ENCODE peak calls at places on chromosome 7, in eight cellular contexts. One of them, this sample, is unnamed.

GRCh38 chr7:105067691-105068090 is 53.7 kb downstream of the KMT2E start:
- DNase-seq in GM12878: no peak
- DNase-seq in esophagus squamous epithelium: no peak
- DNase-seq in fibroblast of the aortic adventitia: no peak
- DNase-seq in tibial artery: no peak
- DNase-seq in lung: no peak
- DNase-seq in cardiac fibroblast: no peak
- DNase-seq in mammary epithelial cell: no peak
- DNase-seq in this sample: no peak

GRCh38 chr7:72183835-72184234 is 228.3 kb downstream of the CALN1 start:
- DNase-seq in GM12878: no peak
- DNase-seq in esophagus squamous epithelium: no peak
- DNase-seq in fibroblast of the aortic adventitia: no peak
- DNase-seq in tibial artery: no peak
- DNase-seq in lung: no peak
- DNase-seq in cardiac fibroblast: no peak
- DNase-seq in mammary epithelial cell: no peak
- DNase-seq in this sample: no peak

GRCh38 chr7:20280475-20281351 is 50.0 kb upstream of the ITGB8 start:
- DNase-seq in GM12878: no peak
- DNase-seq in esophagus squamous epithelium: no peak
- DNase-seq in fibroblast of the aortic adventitia: peak
- DNase-seq in tibial artery: no peak
- DNase-seq in lung: no peak
- DNase-seq in cardiac fibroblast: peak
- DNase-seq in mammary epithelial cell: no peak
- DNase-seq in this sample: peak

GRCh38 chr7:120272261-120272895 is 597 bp upstream of the KCND2 start:
- DNase-seq in GM12878: peak
- DNase-seq in esophagus squamous epithelium: no peak
- DNase-seq in fibroblast of the aortic adventitia: peak
- DNase-seq in tibial artery: no peak
- DNase-seq in lung: no peak
- DNase-seq in cardiac fibroblast: peak
- DNase-seq in mammary epithelial cell: peak
- DNase-seq in this sample: peak

GRCh38 chr7:17474724-17475344 is 176.4 kb downstream of the AHR start:
- DNase-seq in GM12878: no peak
- DNase-seq in esophagus squamous epithelium: no peak
- DNase-seq in fibroblast of the aortic adventitia: no peak
- DNase-seq in tibial artery: no peak
- DNase-seq in lung: no peak
- DNase-seq in cardiac fibroblast: no peak
- DNase-seq in mammary epithelial cell: no peak
- DNase-seq in this sample: no peak

GRCh38 chr7:5630670-5631069 is 150.8 kb downstream of the RNF216 start:
- DNase-seq in GM12878: no peak
- DNase-seq in esophagus squamous epithelium: no peak
- DNase-seq in fibroblast of the aortic adventitia: no peak
- DNase-seq in tibial artery: no peak
- DNase-seq in lung: no peak
- DNase-seq in cardiac fibroblast: no peak
- DNase-seq in mammary epithelial cell: peak
- DNase-seq in this sample: peak

GRCh38 chr7:155248366-155248756 is 49.3 kb upstream of the INSIG1 start:
- DNase-seq in GM12878: no peak
- DNase-seq in esophagus squamous epithelium: no peak
- DNase-seq in fibroblast of the aortic adventitia: no peak
- DNase-seq in tibial artery: no peak
- DNase-seq in lung: no peak
- DNase-seq in cardiac fibroblast: no peak
- DNase-seq in mammary epithelial cell: no peak
- DNase-seq in this sample: no peak

GRCh38 chr7:16795624-16796023 is 9.2 kb downstream of the AGR2 start:
- DNase-seq in GM12878: no peak
- DNase-seq in esophagus squamous epithelium: no peak
- DNase-seq in fibroblast of the aortic adventitia: no peak
- DNase-seq in tibial artery: no peak
- DNase-seq in lung: no peak
- DNase-seq in cardiac fibroblast: no peak
- DNase-seq in mammary epithelial cell: no peak
- DNase-seq in this sample: no peak

GRCh38 chr7:139427788-139428187 is 55.7 kb downstream of the KLRG2 start:
- DNase-seq in GM12878: no peak
- DNase-seq in esophagus squamous epithelium: no peak
- DNase-seq in fibroblast of the aortic adventitia: no peak
- DNase-seq in tibial artery: no peak
- DNase-seq in lung: no peak
- DNase-seq in cardiac fibroblast: no peak
- DNase-seq in mammary epithelial cell: peak
- DNase-seq in this sample: no peak

GRCh38 chr7:37987732-37988131 is 67.3 kb downstream of the EPDR1 start:
- DNase-seq in GM12878: no peak
- DNase-seq in esophagus squamous epithelium: no peak
- DNase-seq in fibroblast of the aortic adventitia: peak
- DNase-seq in tibial artery: no peak
- DNase-seq in lung: peak
- DNase-seq in cardiac fibroblast: no peak
- DNase-seq in mammary epithelial cell: peak
- DNase-seq in this sample: no peak

GRCh38 chr7:47326808-47327207 is 255.1 kb downstream of the TNS3 start:
- DNase-seq in GM12878: no peak
- DNase-seq in esophagus squamous epithelium: no peak
- DNase-seq in fibroblast of the aortic adventitia: peak
- DNase-seq in tibial artery: peak
- DNase-seq in lung: no peak
- DNase-seq in cardiac fibroblast: peak
- DNase-seq in mammary epithelial cell: no peak
- DNase-seq in this sample: peak

GRCh38 chr7:141198191-141198958 is 124.5 kb downstream of the TMEM178B start:
- DNase-seq in GM12878: no peak
- DNase-seq in esophagus squamous epithelium: no peak
- DNase-seq in fibroblast of the aortic adventitia: no peak
- DNase-seq in tibial artery: no peak
- DNase-seq in lung: no peak
- DNase-seq in cardiac fibroblast: no peak
- DNase-seq in mammary epithelial cell: no peak
- DNase-seq in this sample: no peak

DNA sequence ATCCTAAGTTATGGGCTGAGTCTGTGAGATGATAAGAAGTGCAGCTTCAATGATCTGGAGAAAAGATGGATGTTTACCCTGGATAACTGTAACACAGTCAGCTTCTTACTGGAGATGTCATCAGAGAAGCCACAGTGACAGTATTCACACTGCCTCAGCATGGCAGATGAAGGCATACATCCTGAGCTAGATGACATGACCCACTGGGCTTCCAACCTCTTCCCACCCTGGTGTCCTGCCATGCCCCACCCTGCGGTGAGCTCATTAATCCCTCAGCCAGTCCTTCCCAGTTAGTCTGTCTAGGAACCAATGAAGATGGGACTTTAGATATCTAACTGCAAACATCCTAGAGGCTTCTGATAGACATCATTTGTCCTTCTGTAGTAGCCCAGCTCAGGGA is 213.8 kb downstream of the TAX1BP1 start:
- DNase-seq in GM12878: no peak
- DNase-seq in esophagus squamous epithelium: no peak
- DNase-seq in fibroblast of the aortic adventitia: no peak
- DNase-seq in tibial artery: no peak
- DNase-seq in lung: no peak
- DNase-seq in cardiac fibroblast: no peak
- DNase-seq in mammary epithelial cell: no peak
- DNase-seq in this sample: no peak
- TF ChIP-seq CTCF in GM12878: no peak
- TF ChIP-seq CTCF in esophagus squamous epithelium: no peak
- TF ChIP-seq CTCF in fibroblast of the aortic adventitia: no peak
- TF ChIP-seq CTCF in tibial artery: no peak
- TF ChIP-seq CTCF in lung: no peak
- TF ChIP-seq CTCF in cardiac fibroblast: no peak
- TF ChIP-seq CTCF in mammary epithelial cell: no peak
- TF ChIP-seq CTCF in this sample: no peak

GRCh38 chr7:27901028-27901760 is 161.2 kb downstream of the TAX1BP1 start:
- DNase-seq in GM12878: peak
- DNase-seq in esophagus squamous epithelium: no peak
- DNase-seq in fibroblast of the aortic adventitia: peak
- DNase-seq in tibial artery: no peak
- DNase-seq in lung: no peak
- DNase-seq in cardiac fibroblast: peak
- DNase-seq in mammary epithelial cell: peak
- DNase-seq in this sample: peak
- H3K4me3 ChIP-seq in GM12878: peak
- H3K4me3 ChIP-seq in esophagus squamous epithelium: no peak
- H3K4me3 ChIP-seq in fibroblast of the aortic adventitia: peak
- H3K4me3 ChIP-seq in tibial artery: no peak
- H3K4me3 ChIP-seq in lung: no peak
- H3K4me3 ChIP-seq in cardiac fibroblast: no peak
- H3K4me3 ChIP-seq in mammary epithelial cell: peak
- H3K4me3 ChIP-seq in this sample: peak

DNA sequence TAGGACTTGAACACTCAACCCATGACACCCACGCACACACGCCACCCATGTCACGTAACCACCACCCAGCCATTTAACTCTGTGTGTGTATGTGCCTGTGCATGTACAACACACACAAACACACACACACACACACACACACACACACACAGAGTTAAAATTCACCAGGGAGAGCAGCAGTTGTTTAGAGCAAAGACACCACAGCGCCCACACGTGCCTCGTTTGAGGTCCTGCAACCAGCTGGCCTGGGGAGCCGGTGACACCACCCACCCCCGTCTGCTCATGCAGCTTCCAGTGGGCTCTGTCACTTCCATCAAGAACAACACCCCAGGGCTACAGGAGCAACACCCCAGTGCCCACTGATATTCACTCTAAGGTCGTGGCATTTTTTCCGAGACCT is 97.4 kb downstream of the ELFN1 start:
- DNase-seq in GM12878: no peak
- DNase-seq in esophagus squamous epithelium: no peak
- DNase-seq in fibroblast of the aortic adventitia: no peak
- DNase-seq in tibial artery: no peak
- DNase-seq in lung: no peak
- DNase-seq in cardiac fibroblast: no peak
- DNase-seq in mammary epithelial cell: no peak
- DNase-seq in this sample: no peak
- TF ChIP-seq CTCF in GM12878: no peak
- TF ChIP-seq CTCF in esophagus squamous epithelium: no peak
- TF ChIP-seq CTCF in fibroblast of the aortic adventitia: no peak
- TF ChIP-seq CTCF in tibial artery: no peak
- TF ChIP-seq CTCF in lung: no peak
- TF ChIP-seq CTCF in cardiac fibroblast: no peak
- TF ChIP-seq CTCF in mammary epithelial cell: no peak
- TF ChIP-seq CTCF in this sample: no peak

GRCh38 chr7:26295015-26295414 is 3.4 kb downstream of the SNX10 start:
- DNase-seq in GM12878: no peak
- DNase-seq in esophagus squamous epithelium: no peak
- DNase-seq in fibroblast of the aortic adventitia: no peak
- DNase-seq in tibial artery: no peak
- DNase-seq in lung: no peak
- DNase-seq in cardiac fibroblast: no peak
- DNase-seq in mammary epithelial cell: no peak
- DNase-seq in this sample: no peak

GRCh38 chr7:26293569-26294308 is 2.1 kb downstream of the SNX10 start:
- DNase-seq in GM12878: peak
- DNase-seq in esophagus squamous epithelium: no peak
- DNase-seq in fibroblast of the aortic adventitia: no peak
- DNase-seq in tibial artery: no peak
- DNase-seq in lung: no peak
- DNase-seq in cardiac fibroblast: no peak
- DNase-seq in mammary epithelial cell: no peak
- DNase-seq in this sample: no peak

GRCh38 chr7:26291699-26292538 is at the start of gene SNX10:
- DNase-seq in GM12878: no peak
- DNase-seq in esophagus squamous epithelium: no peak
- DNase-seq in fibroblast of the aortic adventitia: no peak
- DNase-seq in tibial artery: peak
- DNase-seq in lung: peak
- DNase-seq in cardiac fibroblast: peak
- DNase-seq in mammary epithelial cell: peak
- DNase-seq in this sample: no peak

GRCh38 chr7:26291251-26291650 is 411 bp upstream of the SNX10 start:
- DNase-seq in GM12878: no peak
- DNase-seq in esophagus squamous epithelium: no peak
- DNase-seq in fibroblast of the aortic adventitia: no peak
- DNase-seq in tibial artery: no peak
- DNase-seq in lung: no peak
- DNase-seq in cardiac fibroblast: no peak
- DNase-seq in mammary epithelial cell: no peak
- DNase-seq in this sample: no peak

GRCh38 chr7:26292768-26293560 is 1.3 kb downstream of the SNX10 start:
- DNase-seq in GM12878: no peak
- DNase-seq in esophagus squamous epithelium: no peak
- DNase-seq in fibroblast of the aortic adventitia: no peak
- DNase-seq in tibial artery: no peak
- DNase-seq in lung: no peak
- DNase-seq in cardiac fibroblast: no peak
- DNase-seq in mammary epithelial cell: no peak
- DNase-seq in this sample: no peak
- H3K4me3 ChIP-seq in GM12878: peak
- H3K4me3 ChIP-seq in esophagus squamous epithelium: peak
- H3K4me3 ChIP-seq in fibroblast of the aortic adventitia: no peak
- H3K4me3 ChIP-seq in tibial artery: no peak
- H3K4me3 ChIP-seq in lung: no peak
- H3K4me3 ChIP-seq in cardiac fibroblast: no peak
- H3K4me3 ChIP-seq in mammary epithelial cell: peak
- H3K4me3 ChIP-seq in this sample: no peak

DNA sequence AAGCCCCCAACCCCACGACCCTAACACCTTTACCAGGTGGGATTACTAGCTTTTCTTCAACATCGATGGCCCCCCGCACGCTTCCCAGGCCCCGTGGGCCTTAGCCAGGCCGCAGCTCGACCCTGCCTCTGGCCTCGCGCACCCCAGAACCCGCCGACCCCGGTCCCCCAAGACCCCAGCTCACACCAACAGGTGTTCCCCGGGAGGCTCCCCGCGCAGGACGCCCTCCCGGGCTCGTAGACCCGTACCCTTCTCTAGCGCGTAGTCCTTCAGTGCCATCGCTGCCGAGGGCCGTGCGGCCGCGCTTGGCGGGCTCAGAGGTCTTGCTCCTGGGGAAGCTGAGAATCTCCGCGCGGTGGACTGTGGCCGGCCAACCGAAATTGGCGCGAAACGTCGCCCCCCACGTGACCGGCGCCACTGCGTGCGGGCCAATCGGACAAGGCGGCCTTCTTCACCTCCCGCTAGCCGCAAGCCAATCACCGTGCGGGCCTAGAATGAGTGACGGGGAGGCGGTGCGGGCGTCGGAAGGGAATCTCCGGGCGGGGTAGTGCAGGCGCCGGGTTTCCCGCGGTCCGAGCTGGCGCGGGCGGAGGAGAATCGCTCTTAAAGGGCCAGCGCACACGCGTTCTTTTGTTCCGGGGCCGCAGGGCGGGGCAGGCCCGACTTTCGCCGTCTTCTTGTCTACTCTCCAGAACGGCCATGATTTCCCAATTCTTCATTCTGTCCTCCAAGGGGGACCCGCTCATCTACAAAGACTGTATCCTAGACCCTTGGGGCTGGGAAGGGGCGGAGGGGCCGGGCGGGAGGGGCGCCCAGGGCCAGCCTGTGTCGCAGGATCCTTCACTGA is at the start of the genes AP4M1 and MCM7:
- DNase-seq in GM12878: peak
- DNase-seq in esophagus squamous epithelium: peak
- DNase-seq in fibroblast of the aortic adventitia: peak
- DNase-seq in tibial artery: peak
- DNase-seq in lung: peak
- DNase-seq in cardiac fibroblast: peak
- DNase-seq in mammary epithelial cell: peak
- DNase-seq in this sample: peak
- TF ChIP-seq CTCF in GM12878: no peak
- TF ChIP-seq CTCF in esophagus squamous epithelium: no peak
- TF ChIP-seq CTCF in fibroblast of the aortic adventitia: no peak
- TF ChIP-seq CTCF in tibial artery: no peak
- TF ChIP-seq CTCF in lung: no peak
- TF ChIP-seq CTCF in cardiac fibroblast: no peak
- TF ChIP-seq CTCF in mammary epithelial cell: no peak
- TF ChIP-seq CTCF in this sample: no peak

This sample was measured in fibroblast of villous mesenchyme.